ENCODE peak calls at places on chromosomes 6 and 20, in nine cellular contexts. B is OCI-LY7, L is SK-N-SH, N is GM23338, C is hepatocyte, P is HCT116, T is neural progenitor cell, Z is GM23248, V is MM.1S. I is an unnamed sample.

GRCh38 chr6:22248513-22249308 is 48.1 kb downstream of the PRL start:
- DNase-seq in C (peak; percentile 55), N (no peak), V (no peak), Z (peak; percentile 38), L (no peak), T (no peak), P (no peak), B (no peak), I (peak; percentile 93)

GRCh38 chr6:50102676-50103075 is 52.9 kb upstream of the DEFB112 start:
- DNase-seq in C (no peak), N (no peak), B (no peak), Z (no peak), T (no peak), V (no peak), L (no peak), P (no peak), I (no peak)

GRCh38 chr6:79062708-79063107 is 15.3 kb downstream of the PHIP start:
- DNase-seq in P (no peak), Z (no peak), B (no peak), V (no peak), N (no peak), C (no peak), L (no peak), T (no peak), I (no peak)

GRCh38 chr6:92369309-92369708 is 1050.0 kb downstream of the EPHA7 start:
- DNase-seq in L (no peak), P (no peak), T (no peak), Z (no peak), B (no peak), N (no peak), V (no peak), C (no peak), I (no peak)

GRCh38 chr6:142647436-142648389 is 297.3 kb downstream of the HIVEP2 start:
- DNase-seq in L (peak; percentile 44), P (no peak), B (no peak), V (no peak), C (no peak), Z (no peak), N (peak; percentile 49), T (peak; percentile 9), I (no peak)

GRCh38 chr6:157276134-157276532 is 47.2 kb downstream of the TMEM242 start:
- DNase-seq in P (no peak), N (no peak), Z (no peak), T (no peak), L (no peak), C (peak; percentile 59), V (no peak), B (no peak), I (no peak)

GRCh38 chr6:30542915-30543314 is 13.4 kb downstream of the GNL1 start:
- DNase-seq in N (peak; percentile 14), V (no peak), L (no peak), P (no peak), C (no peak), Z (peak; percentile 23), T (no peak), B (no peak), I (no peak)

GRCh38 chr6:157033428-157034140 is 256.4 kb downstream of the ARID1B start:
- DNase-seq in C (no peak), L (no peak), T (no peak), N (no peak), B (no peak), Z (peak; percentile 52), V (no peak), P (no peak), I (peak; percentile 10)

GRCh38 chr20:6718660-6719059 is 48.8 kb upstream of the BMP2 start:
- DNase-seq in C (peak; percentile 69), B (no peak), T (no peak), L (no peak), N (peak; percentile 16), Z (peak; percentile 39), P (no peak), V (no peak), I (peak; percentile 88)

GRCh38 chr6:20092071-20092566 is 120.2 kb downstream of the MBOAT1 start:
- DNase-seq in B (peak; percentile 27), L (peak; percentile 36), C (peak; percentile 46), P (peak; percentile 57), Z (peak; percentile 52), N (peak; percentile 80), T (peak; percentile 58), V (peak; percentile 23), I (peak; percentile 73)

GRCh38 chr6:121765060-121765459 is 329.6 kb downstream of the GJA1 start:
- DNase-seq in B (no peak), P (no peak), V (no peak), T (no peak), L (no peak), Z (no peak), C (no peak), N (no peak), I (no peak)

GRCh38 chr6:106823732-106824351 is 150.7 kb downstream of the CD24 start:
- DNase-seq in N (peak; percentile 92), B (no peak), T (no peak), C (peak; percentile 73), Z (no peak), P (no peak), L (no peak), V (no peak), I (no peak)

GRCh38 chr6:133099573-133099972 is 141.6 kb upstream of the EYA4 start:
- DNase-seq in V (no peak), B (no peak), N (peak; percentile 63), Z (peak; percentile 70), P (peak; percentile 83), T (no peak), L (no peak), C (no peak), I (peak; percentile 91)

GRCh38 chr6:2956930-2957329 is 14.4 kb downstream of the SERPINB6 start:
- DNase-seq in Z (no peak), L (no peak), N (no peak), P (no peak), V (no peak), B (no peak), T (no peak), C (no peak), I (no peak)

GRCh38 chr6:33962186-33962585 is 158.4 kb upstream of the MLN start:
- DNase-seq in P (no peak), N (no peak), B (no peak), Z (peak; percentile 89), T (no peak), V (no peak), L (no peak), C (no peak), I (peak; percentile 34)

GRCh38 chr6:159941286-159942113 is 27.4 kb upstream of the IGF2R start:
- DNase-seq in V (peak; percentile 30), T (peak; percentile 8), P (peak; percentile 12), B (peak; percentile 51), L (peak; percentile 14), Z (peak; percentile 54), N (peak; percentile 43), C (peak; percentile 24), I (peak; percentile 57)

GRCh38 chr20:50588034-50588736 is 78.0 kb downstream of the PTPN1 start:
- DNase-seq in N (peak; percentile 88), B (peak; percentile 74), P (peak; percentile 39), V (peak; percentile 40), C (peak; percentile 83), Z (peak; percentile 76), L (peak; percentile 90), T (peak; percentile 77), I (peak; percentile 86)
- TF ChIP-seq EZH2phosphoT487 in N (no peak), B (no peak), P (no peak), V (no peak), C (no peak), Z (no peak), L (no peak), T (no peak), I (no peak)

DNA sequence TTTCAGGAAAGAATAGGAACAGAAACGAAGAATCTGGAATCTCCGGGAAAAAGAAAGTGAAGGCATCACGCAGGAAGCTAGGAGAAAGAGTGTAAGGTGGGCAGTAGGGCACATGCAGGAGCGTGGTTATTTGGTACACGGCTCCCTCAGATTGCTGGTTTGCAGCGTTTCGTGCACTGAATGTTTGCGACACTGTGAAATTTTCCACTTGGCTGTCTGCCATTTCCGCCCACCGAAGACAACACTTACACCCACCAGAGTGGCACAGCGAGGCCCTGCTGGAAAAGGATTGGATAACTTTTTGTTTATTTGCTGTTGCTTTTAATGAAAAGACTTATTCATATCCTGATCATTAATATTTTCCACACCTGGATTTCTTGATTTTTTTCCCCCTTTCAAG is 248.3 kb downstream of the GMPR start:
- DNase-seq in P (no peak), V (no peak), T (no peak), C (no peak), N (no peak), L (no peak), B (no peak), Z (no peak), I (no peak)
- TF ChIP-seq EZH2phosphoT487 in P (no peak), V (no peak), T (no peak), C (no peak), N (no peak), L (no peak), B (no peak), Z (no peak), I (no peak)

DNA sequence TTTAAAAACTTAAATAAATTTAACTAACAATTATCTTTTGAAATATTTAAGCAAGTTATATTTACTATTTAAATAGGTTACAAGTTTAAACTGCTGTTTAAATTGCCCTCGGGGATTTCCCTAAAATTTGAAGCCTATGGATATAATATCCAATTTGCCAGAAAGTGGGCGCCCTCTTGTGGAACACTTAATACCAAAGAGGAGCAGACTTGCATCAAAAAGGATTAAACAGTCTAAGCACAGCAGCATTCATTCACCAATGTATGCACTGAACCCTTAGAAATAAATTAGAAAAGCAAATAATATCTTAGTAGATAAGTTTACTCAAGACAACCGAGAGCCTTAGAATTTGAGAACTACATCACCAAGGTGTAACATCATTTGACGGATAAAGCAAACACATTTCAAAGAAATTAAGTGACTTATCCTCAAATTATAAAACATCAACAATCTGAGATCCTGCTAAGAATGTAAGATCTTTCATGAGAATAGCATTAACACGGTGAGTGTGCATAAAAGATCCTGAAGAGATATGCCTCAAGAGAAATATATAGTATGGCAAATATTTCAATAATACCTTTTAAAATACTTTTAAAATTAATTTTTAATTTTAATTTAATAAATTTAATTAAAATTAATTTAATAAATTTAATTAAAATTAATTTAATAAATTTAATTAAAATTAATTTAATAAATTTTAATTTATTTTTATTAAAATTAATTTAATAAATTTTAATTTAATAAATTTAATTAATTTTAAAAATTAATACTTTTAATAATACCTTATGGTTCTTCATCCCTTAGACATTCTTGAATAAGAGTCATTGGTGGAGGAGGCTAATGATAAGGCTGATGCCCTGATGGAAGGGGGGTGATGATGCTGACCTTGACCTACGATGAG is 11.5 kb upstream of the MEP1A start:
- DNase-seq in Z (peak; percentile 77), C (peak; percentile 83), P (peak; percentile 58), T (peak; percentile 79), B (peak; percentile 72), N (peak; percentile 85), V (peak; percentile 63), L (peak; percentile 31), I (peak; percentile 87)
- TF ChIP-seq EZH2phosphoT487 in Z (no peak), C (no peak), P (no peak), T (no peak), B (no peak), N (no peak), V (no peak), L (no peak), I (no peak)

GRCh38 chr20:36060676-36061075 is 92.3 kb downstream of the CNBD2 start:
- DNase-seq in C (no peak), P (no peak), T (no peak), V (no peak), L (no peak), N (no peak), Z (no peak), B (no peak), I (no peak)
- TF ChIP-seq EZH2phosphoT487 in C (no peak), P (no peak), T (no peak), V (no peak), L (no peak), N (no peak), Z (no peak), B (no peak), I (no peak)

I was measured in PC-3.